ENCODE peak calls at places on chromosomes 7 and 10, in eight cellular contexts. One of them, this sample, is unnamed.

GRCh38 chr10:20995123-20995978 is 98.2 kb upstream of the NEBL start:
- DNase-seq in endothelial cell: no peak
- DNase-seq in RCC 7860: no peak
- DNase-seq in T-cell: no peak
- DNase-seq in KBM-7: no peak
- DNase-seq in AG04449: no peak
- DNase-seq in NCI-H1105 treated with DMSO at 0.1 percent for 48 hours: no peak
- DNase-seq in activated B cell treated with CpG ODN at 0.5 μM for 24 hours: no peak
- DNase-seq in this sample: no peak

GRCh38 chr7:45579386-45579785 is 5.2 kb downstream of the ADCY1 start:
- DNase-seq in endothelial cell: no peak
- DNase-seq in RCC 7860: no peak
- DNase-seq in T-cell: no peak
- DNase-seq in KBM-7: no peak
- DNase-seq in AG04449: no peak
- DNase-seq in NCI-H1105 treated with DMSO at 0.1 percent for 48 hours: no peak
- DNase-seq in activated B cell treated with CpG ODN at 0.5 μM for 24 hours: no peak
- DNase-seq in this sample: no peak

GRCh38 chr10:119542357-119542989 is at the start of gene RGS10:
- DNase-seq in endothelial cell: peak
- DNase-seq in RCC 7860: peak
- DNase-seq in T-cell: peak
- DNase-seq in KBM-7: peak
- DNase-seq in AG04449: no peak
- DNase-seq in NCI-H1105 treated with DMSO at 0.1 percent for 48 hours: no peak
- DNase-seq in activated B cell treated with CpG ODN at 0.5 μM for 24 hours: peak
- DNase-seq in this sample: peak

GRCh38 chr7:117630501-117630900 is 150.7 kb downstream of the CFTR start:
- DNase-seq in endothelial cell: no peak
- DNase-seq in RCC 7860: no peak
- DNase-seq in T-cell: no peak
- DNase-seq in KBM-7: peak
- DNase-seq in AG04449: no peak
- DNase-seq in NCI-H1105 treated with DMSO at 0.1 percent for 48 hours: no peak
- DNase-seq in activated B cell treated with CpG ODN at 0.5 μM for 24 hours: no peak
- DNase-seq in this sample: no peak

GRCh38 chr10:92238586-92239098 is 52.2 kb downstream of the CPEB3 start:
- DNase-seq in endothelial cell: no peak
- DNase-seq in RCC 7860: no peak
- DNase-seq in T-cell: no peak
- DNase-seq in KBM-7: no peak
- DNase-seq in AG04449: no peak
- DNase-seq in NCI-H1105 treated with DMSO at 0.1 percent for 48 hours: no peak
- DNase-seq in activated B cell treated with CpG ODN at 0.5 μM for 24 hours: no peak
- DNase-seq in this sample: no peak

GRCh38 chr10:6597478-6597877 is 17.4 kb upstream of the PRKCQ start:
- DNase-seq in endothelial cell: no peak
- DNase-seq in RCC 7860: no peak
- DNase-seq in T-cell: no peak
- DNase-seq in KBM-7: no peak
- DNase-seq in AG04449: no peak
- DNase-seq in NCI-H1105 treated with DMSO at 0.1 percent for 48 hours: no peak
- DNase-seq in activated B cell treated with CpG ODN at 0.5 μM for 24 hours: no peak
- DNase-seq in this sample: no peak

GRCh38 chr10:132543916-132544743 is 6.5 kb downstream of the INPP5A start:
- DNase-seq in endothelial cell: no peak
- DNase-seq in RCC 7860: no peak
- DNase-seq in T-cell: no peak
- DNase-seq in KBM-7: no peak
- DNase-seq in AG04449: no peak
- DNase-seq in NCI-H1105 treated with DMSO at 0.1 percent for 48 hours: no peak
- DNase-seq in activated B cell treated with CpG ODN at 0.5 μM for 24 hours: no peak
- DNase-seq in this sample: no peak

GRCh38 chr7:129702761-129703338 is 91.3 kb downstream of the NRF1 start:
- DNase-seq in endothelial cell: no peak
- DNase-seq in RCC 7860: no peak
- DNase-seq in T-cell: no peak
- DNase-seq in KBM-7: no peak
- DNase-seq in AG04449: no peak
- DNase-seq in NCI-H1105 treated with DMSO at 0.1 percent for 48 hours: no peak
- DNase-seq in activated B cell treated with CpG ODN at 0.5 μM for 24 hours: no peak
- DNase-seq in this sample: no peak

GRCh38 chr10:5252177-5253037 is 55.8 kb downstream of the AKR1C4 start:
- DNase-seq in endothelial cell: no peak
- DNase-seq in RCC 7860: no peak
- DNase-seq in T-cell: no peak
- DNase-seq in KBM-7: no peak
- DNase-seq in AG04449: no peak
- DNase-seq in NCI-H1105 treated with DMSO at 0.1 percent for 48 hours: no peak
- DNase-seq in activated B cell treated with CpG ODN at 0.5 μM for 24 hours: no peak
- DNase-seq in this sample: no peak

GRCh38 chr7:134297489-134297888 is 19.2 kb downstream of the SLC35B4 start:
- DNase-seq in endothelial cell: no peak
- DNase-seq in RCC 7860: no peak
- DNase-seq in T-cell: no peak
- DNase-seq in KBM-7: no peak
- DNase-seq in AG04449: no peak
- DNase-seq in NCI-H1105 treated with DMSO at 0.1 percent for 48 hours: no peak
- DNase-seq in activated B cell treated with CpG ODN at 0.5 μM for 24 hours: no peak
- DNase-seq in this sample: no peak

GRCh38 chr7:36313607-36314006 is 76.1 kb upstream of the ANLN start:
- DNase-seq in endothelial cell: no peak
- DNase-seq in RCC 7860: no peak
- DNase-seq in T-cell: no peak
- DNase-seq in KBM-7: no peak
- DNase-seq in AG04449: no peak
- DNase-seq in NCI-H1105 treated with DMSO at 0.1 percent for 48 hours: no peak
- DNase-seq in activated B cell treated with CpG ODN at 0.5 μM for 24 hours: no peak
- DNase-seq in this sample: no peak

GRCh38 chr10:7464703-7465102 is 53.9 kb upstream of the SFMBT2 start:
- DNase-seq in endothelial cell: no peak
- DNase-seq in RCC 7860: no peak
- DNase-seq in T-cell: no peak
- DNase-seq in KBM-7: no peak
- DNase-seq in AG04449: no peak
- DNase-seq in NCI-H1105 treated with DMSO at 0.1 percent for 48 hours: no peak
- DNase-seq in activated B cell treated with CpG ODN at 0.5 μM for 24 hours: no peak
- DNase-seq in this sample: no peak

GRCh38 chr7:66747385-66748126 is 7.0 kb downstream of the RABGEF1 start:
- DNase-seq in endothelial cell: no peak
- DNase-seq in RCC 7860: no peak
- DNase-seq in T-cell: no peak
- DNase-seq in KBM-7: no peak
- DNase-seq in AG04449: no peak
- DNase-seq in NCI-H1105 treated with DMSO at 0.1 percent for 48 hours: no peak
- DNase-seq in activated B cell treated with CpG ODN at 0.5 μM for 24 hours: no peak
- DNase-seq in this sample: no peak

GRCh38 chr7:41792099-41792498 is 89.2 kb upstream of the INHBA start:
- DNase-seq in endothelial cell: no peak
- DNase-seq in RCC 7860: peak
- DNase-seq in T-cell: no peak
- DNase-seq in KBM-7: no peak
- DNase-seq in AG04449: no peak
- DNase-seq in NCI-H1105 treated with DMSO at 0.1 percent for 48 hours: no peak
- DNase-seq in activated B cell treated with CpG ODN at 0.5 μM for 24 hours: no peak
- DNase-seq in this sample: no peak

GRCh38 chr10:124285587-124286527 is 132.9 kb downstream of the OAT start:
- DNase-seq in endothelial cell: no peak
- DNase-seq in RCC 7860: no peak
- DNase-seq in T-cell: no peak
- DNase-seq in KBM-7: no peak
- DNase-seq in AG04449: no peak
- DNase-seq in NCI-H1105 treated with DMSO at 0.1 percent for 48 hours: no peak
- DNase-seq in activated B cell treated with CpG ODN at 0.5 μM for 24 hours: peak
- DNase-seq in this sample: no peak

GRCh38 chr10:28300027-28300426 is 2.8 kb downstream of the MPP7 start:
- DNase-seq in endothelial cell: no peak
- DNase-seq in RCC 7860: no peak
- DNase-seq in T-cell: peak
- DNase-seq in KBM-7: peak
- DNase-seq in AG04449: no peak
- DNase-seq in NCI-H1105 treated with DMSO at 0.1 percent for 48 hours: no peak
- DNase-seq in activated B cell treated with CpG ODN at 0.5 μM for 24 hours: no peak
- DNase-seq in this sample: no peak

GRCh38 chr7:108630002-108630401 is 60.3 kb downstream of the DNAJB9 start:
- DNase-seq in endothelial cell: no peak
- DNase-seq in RCC 7860: no peak
- DNase-seq in T-cell: no peak
- DNase-seq in KBM-7: no peak
- DNase-seq in AG04449: no peak
- DNase-seq in NCI-H1105 treated with DMSO at 0.1 percent for 48 hours: peak
- DNase-seq in activated B cell treated with CpG ODN at 0.5 μM for 24 hours: no peak
- DNase-seq in this sample: peak

GRCh38 chr7:25117226-25118047 is 7.6 kb downstream of the CYCS start:
- DNase-seq in endothelial cell: no peak
- DNase-seq in RCC 7860: no peak
- DNase-seq in T-cell: no peak
- DNase-seq in KBM-7: no peak
- DNase-seq in AG04449: no peak
- DNase-seq in NCI-H1105 treated with DMSO at 0.1 percent for 48 hours: no peak
- DNase-seq in activated B cell treated with CpG ODN at 0.5 μM for 24 hours: no peak
- DNase-seq in this sample: no peak

GRCh38 chr10:21399392-21400015 is 126.0 kb downstream of the SKIDA1 start:
- DNase-seq in endothelial cell: no peak
- DNase-seq in RCC 7860: peak
- DNase-seq in T-cell: no peak
- DNase-seq in KBM-7: no peak
- DNase-seq in AG04449: peak
- DNase-seq in NCI-H1105 treated with DMSO at 0.1 percent for 48 hours: no peak
- DNase-seq in activated B cell treated with CpG ODN at 0.5 μM for 24 hours: no peak
- DNase-seq in this sample: no peak

GRCh38 chr10:110681023-110681681 is 37.0 kb downstream of the RBM20 start:
- DNase-seq in endothelial cell: peak
- DNase-seq in RCC 7860: peak
- DNase-seq in T-cell: no peak
- DNase-seq in KBM-7: peak
- DNase-seq in AG04449: no peak
- DNase-seq in NCI-H1105 treated with DMSO at 0.1 percent for 48 hours: peak
- DNase-seq in activated B cell treated with CpG ODN at 0.5 μM for 24 hours: no peak
- DNase-seq in this sample: peak

GRCh38 chr10:58412502-58412961 is 27.3 kb downstream of the TFAM start:
- DNase-seq in endothelial cell: no peak
- DNase-seq in RCC 7860: peak
- DNase-seq in T-cell: no peak
- DNase-seq in KBM-7: no peak
- DNase-seq in AG04449: no peak
- DNase-seq in NCI-H1105 treated with DMSO at 0.1 percent for 48 hours: no peak
- DNase-seq in activated B cell treated with CpG ODN at 0.5 μM for 24 hours: no peak
- DNase-seq in this sample: no peak

GRCh38 chr7:81120141-81120540 is 201.3 kb upstream of the SEMA3C start:
- DNase-seq in endothelial cell: no peak
- DNase-seq in RCC 7860: no peak
- DNase-seq in T-cell: no peak
- DNase-seq in KBM-7: no peak
- DNase-seq in AG04449: no peak
- DNase-seq in NCI-H1105 treated with DMSO at 0.1 percent for 48 hours: no peak
- DNase-seq in activated B cell treated with CpG ODN at 0.5 μM for 24 hours: no peak
- DNase-seq in this sample: no peak

GRCh38 chr10:44242826-44243225 is 142.1 kb downstream of the CXCL12 start:
- DNase-seq in endothelial cell: no peak
- DNase-seq in RCC 7860: no peak
- DNase-seq in T-cell: no peak
- DNase-seq in KBM-7: no peak
- DNase-seq in AG04449: no peak
- DNase-seq in NCI-H1105 treated with DMSO at 0.1 percent for 48 hours: no peak
- DNase-seq in activated B cell treated with CpG ODN at 0.5 μM for 24 hours: no peak
- DNase-seq in this sample: no peak

GRCh38 chr7:4049202-4049601 is 632.9 kb upstream of the FOXK1 start:
- DNase-seq in endothelial cell: no peak
- DNase-seq in RCC 7860: no peak
- DNase-seq in T-cell: no peak
- DNase-seq in KBM-7: no peak
- DNase-seq in AG04449: no peak
- DNase-seq in NCI-H1105 treated with DMSO at 0.1 percent for 48 hours: no peak
- DNase-seq in activated B cell treated with CpG ODN at 0.5 μM for 24 hours: no peak
- DNase-seq in this sample: no peak

GRCh38 chr10:22010973-22011408 is 7.5 kb upstream of the DNAJC1 start:
- DNase-seq in endothelial cell: no peak
- DNase-seq in RCC 7860: peak
- DNase-seq in T-cell: no peak
- DNase-seq in KBM-7: peak
- DNase-seq in AG04449: no peak
- DNase-seq in NCI-H1105 treated with DMSO at 0.1 percent for 48 hours: peak
- DNase-seq in activated B cell treated with CpG ODN at 0.5 μM for 24 hours: no peak
- DNase-seq in this sample: no peak

GRCh38 chr7:102897856-102898531 is 14.8 kb upstream of the LRRC17 start:
- DNase-seq in endothelial cell: no peak
- DNase-seq in RCC 7860: no peak
- DNase-seq in T-cell: no peak
- DNase-seq in KBM-7: peak
- DNase-seq in AG04449: no peak
- DNase-seq in NCI-H1105 treated with DMSO at 0.1 percent for 48 hours: peak
- DNase-seq in activated B cell treated with CpG ODN at 0.5 μM for 24 hours: no peak
- DNase-seq in this sample: no peak

GRCh38 chr7:156062286-156062685 is 250.0 kb upstream of the SHH start:
- DNase-seq in endothelial cell: no peak
- DNase-seq in RCC 7860: no peak
- DNase-seq in T-cell: no peak
- DNase-seq in KBM-7: no peak
- DNase-seq in AG04449: no peak
- DNase-seq in NCI-H1105 treated with DMSO at 0.1 percent for 48 hours: no peak
- DNase-seq in activated B cell treated with CpG ODN at 0.5 μM for 24 hours: no peak
- DNase-seq in this sample: no peak

GRCh38 chr10:42638821-42639270 is 476 bp upstream of the ZNF33B start:
- DNase-seq in endothelial cell: no peak
- DNase-seq in RCC 7860: no peak
- DNase-seq in T-cell: no peak
- DNase-seq in KBM-7: no peak
- DNase-seq in AG04449: no peak
- DNase-seq in NCI-H1105 treated with DMSO at 0.1 percent for 48 hours: no peak
- DNase-seq in activated B cell treated with CpG ODN at 0.5 μM for 24 hours: no peak
- DNase-seq in this sample: no peak

GRCh38 chr7:34453150-34453549 is 204.9 kb upstream of the NPSR1 start:
- DNase-seq in endothelial cell: no peak
- DNase-seq in RCC 7860: no peak
- DNase-seq in T-cell: no peak
- DNase-seq in KBM-7: no peak
- DNase-seq in AG04449: no peak
- DNase-seq in NCI-H1105 treated with DMSO at 0.1 percent for 48 hours: no peak
- DNase-seq in activated B cell treated with CpG ODN at 0.5 μM for 24 hours: no peak
- DNase-seq in this sample: no peak

GRCh38 chr7:76428868-76429805 is 4.4 kb downstream of the ZP3 start:
- DNase-seq in endothelial cell: peak
- DNase-seq in RCC 7860: peak
- DNase-seq in T-cell: no peak
- DNase-seq in KBM-7: peak
- DNase-seq in AG04449: no peak
- DNase-seq in NCI-H1105 treated with DMSO at 0.1 percent for 48 hours: no peak
- DNase-seq in activated B cell treated with CpG ODN at 0.5 μM for 24 hours: no peak
- DNase-seq in this sample: no peak

GRCh38 chr10:112815238-112816032 is 134.6 kb upstream of the TCF7L2 start:
- DNase-seq in endothelial cell: no peak
- DNase-seq in RCC 7860: peak
- DNase-seq in T-cell: no peak
- DNase-seq in KBM-7: no peak
- DNase-seq in AG04449: no peak
- DNase-seq in NCI-H1105 treated with DMSO at 0.1 percent for 48 hours: no peak
- DNase-seq in activated B cell treated with CpG ODN at 0.5 μM for 24 hours: no peak
- DNase-seq in this sample: no peak

GRCh38 chr7:40978047-40978446 is 724.8 kb downstream of the INHBA start:
- DNase-seq in endothelial cell: no peak
- DNase-seq in RCC 7860: no peak
- DNase-seq in T-cell: no peak
- DNase-seq in KBM-7: no peak
- DNase-seq in AG04449: no peak
- DNase-seq in NCI-H1105 treated with DMSO at 0.1 percent for 48 hours: no peak
- DNase-seq in activated B cell treated with CpG ODN at 0.5 μM for 24 hours: no peak
- DNase-seq in this sample: no peak

GRCh38 chr10:78968300-78968943 is 100.3 kb upstream of the ZMIZ1 start:
- DNase-seq in endothelial cell: no peak
- DNase-seq in RCC 7860: no peak
- DNase-seq in T-cell: no peak
- DNase-seq in KBM-7: no peak
- DNase-seq in AG04449: no peak
- DNase-seq in NCI-H1105 treated with DMSO at 0.1 percent for 48 hours: no peak
- DNase-seq in activated B cell treated with CpG ODN at 0.5 μM for 24 hours: no peak
- DNase-seq in this sample: no peak

GRCh38 chr7:122299624-122299934 is 5.0 kb downstream of the FEZF1 start:
- DNase-seq in endothelial cell: no peak
- DNase-seq in RCC 7860: no peak
- DNase-seq in T-cell: no peak
- DNase-seq in KBM-7: no peak
- DNase-seq in AG04449: no peak
- DNase-seq in NCI-H1105 treated with DMSO at 0.1 percent for 48 hours: no peak
- DNase-seq in activated B cell treated with CpG ODN at 0.5 μM for 24 hours: no peak
- DNase-seq in this sample: no peak